ENCODE peak calls at places on chromosomes 16 and 17, in four cellular contexts. One of them, this sample, is unnamed. For H3K9me3, the result is how much of the 10 kb centered on the place peaks cover.

GRCh38 chr17:43534909-43535308 is 11.2 kb downstream of the ETV4 start:
- DNase-seq in uterus: no peak
- DNase-seq in lung: no peak
- DNase-seq in neuronal stem cell: no peak
- DNase-seq in this sample: no peak

GRCh38 chr17:30236807-30237206 is 1.3 kb upstream of the SLC6A4 start:
- DNase-seq in uterus: no peak
- DNase-seq in lung: peak
- DNase-seq in neuronal stem cell: peak
- DNase-seq in this sample: peak

GRCh38 chr16:90077240-90077756 is at the start of gene PRDM7:
- DNase-seq in uterus: peak
- DNase-seq in lung: peak
- DNase-seq in neuronal stem cell: peak
- DNase-seq in this sample: peak

GRCh38 chr17:62627219-62627903 is at the start of gene MRC2:
- DNase-seq in uterus: peak
- DNase-seq in lung: peak
- DNase-seq in neuronal stem cell: peak
- DNase-seq in this sample: peak

GRCh38 chr17:63973930-63974593 is 1.3 kb upstream of the SCN4A start:
- DNase-seq in uterus: no peak
- DNase-seq in lung: no peak
- DNase-seq in neuronal stem cell: no peak
- DNase-seq in this sample: no peak

GRCh38 chr16:77789085-77789611 is 784 bp downstream of the VAT1L start:
- DNase-seq in uterus: no peak
- DNase-seq in lung: no peak
- DNase-seq in neuronal stem cell: no peak
- DNase-seq in this sample: no peak

GRCh38 chr16:80253741-80254140 is 287.1 kb upstream of the DYNLRB2 start:
- DNase-seq in uterus: no peak
- DNase-seq in lung: no peak
- DNase-seq in neuronal stem cell: no peak
- DNase-seq in this sample: no peak

GRCh38 chr17:17205368-17206148 is 575 bp downstream of the PLD6 start:
- DNase-seq in uterus: peak
- DNase-seq in lung: peak
- DNase-seq in neuronal stem cell: no peak
- DNase-seq in this sample: peak

GRCh38 chr17:78868391-78868790 is 27.8 kb upstream of the USP36 start:
- DNase-seq in uterus: no peak
- DNase-seq in lung: no peak
- DNase-seq in neuronal stem cell: no peak
- DNase-seq in this sample: no peak

GRCh38 chr17:41163828-41164227 is 3.3 kb upstream of the KRTAP4-4 start:
- DNase-seq in uterus: no peak
- DNase-seq in lung: no peak
- DNase-seq in neuronal stem cell: no peak
- DNase-seq in this sample: no peak

GRCh38 chr17:74239169-74239568 is 25.8 kb downstream of the TTYH2 start:
- DNase-seq in uterus: no peak
- DNase-seq in lung: no peak
- DNase-seq in neuronal stem cell: no peak
- DNase-seq in this sample: no peak

GRCh38 chr17:21199856-21200255 is 14.1 kb downstream of the TMEM11 start:
- DNase-seq in uterus: no peak
- DNase-seq in lung: no peak
- DNase-seq in neuronal stem cell: no peak
- DNase-seq in this sample: no peak

GRCh38 chr16:2048116-2048543 is 345 bp downstream of the TSC2 start:
- DNase-seq in uterus: no peak
- DNase-seq in lung: no peak
- DNase-seq in neuronal stem cell: no peak
- DNase-seq in this sample: no peak

GRCh38 chr16:28319476-28320022 is 27.2 kb downstream of the SBK1 start:
- DNase-seq in uterus: no peak
- DNase-seq in lung: no peak
- DNase-seq in neuronal stem cell: no peak
- DNase-seq in this sample: no peak

GRCh38 chr16:48252013-48252412 is 4.7 kb upstream of the ABCC11 start:
- DNase-seq in uterus: no peak
- DNase-seq in lung: no peak
- DNase-seq in neuronal stem cell: no peak
- DNase-seq in this sample: no peak

GRCh38 chr16:4517812-4518211 is 20.8 kb downstream of the CDIP1 start:
- DNase-seq in uterus: no peak
- DNase-seq in lung: no peak
- DNase-seq in neuronal stem cell: peak
- DNase-seq in this sample: no peak

GRCh38 chr17:6894206-6894528 is 62.6 kb upstream of the TEKT1 start:
- DNase-seq in uterus: no peak
- DNase-seq in lung: no peak
- DNase-seq in neuronal stem cell: peak
- DNase-seq in this sample: no peak

GRCh38 chr16:4888428-4889135 is 41.3 kb downstream of the UBN1 start:
- DNase-seq in uterus: no peak
- DNase-seq in lung: no peak
- DNase-seq in neuronal stem cell: no peak
- DNase-seq in this sample: no peak

GRCh38 chr16:20333120-20333519 is 5.8 kb upstream of the GP2 start:
- DNase-seq in uterus: no peak
- DNase-seq in lung: no peak
- DNase-seq in neuronal stem cell: no peak
- DNase-seq in this sample: no peak

GRCh38 chr17:4163951-4164350 is 21.0 kb downstream of the CYB5D2 start:
- DNase-seq in uterus: no peak
- DNase-seq in lung: no peak
- DNase-seq in neuronal stem cell: no peak
- DNase-seq in this sample: no peak

GRCh38 chr17:73605444-73605843 is 38.8 kb downstream of the SDK2 start:
- DNase-seq in uterus: no peak
- DNase-seq in lung: no peak
- DNase-seq in neuronal stem cell: no peak
- DNase-seq in this sample: no peak

GRCh38 chr17:80847506-80848230 is 144.0 kb upstream of the CHMP6 start:
- DNase-seq in uterus: no peak
- DNase-seq in lung: no peak
- DNase-seq in neuronal stem cell: no peak
- DNase-seq in this sample: no peak

GRCh38 chr17:66451188-66452149 is 149.1 kb downstream of the PRKCA start:
- DNase-seq in uterus: no peak
- DNase-seq in lung: no peak
- DNase-seq in neuronal stem cell: no peak
- DNase-seq in this sample: peak

GRCh38 chr16:85556456-85557082 is 56.6 kb upstream of the GSE1 start:
- DNase-seq in uterus: peak
- DNase-seq in lung: peak
- DNase-seq in neuronal stem cell: no peak
- DNase-seq in this sample: peak

GRCh38 chr17:7021993-7022778 is 664 bp upstream of the BCL6B start:
- DNase-seq in uterus: peak
- DNase-seq in lung: peak
- DNase-seq in neuronal stem cell: no peak
- DNase-seq in this sample: peak

GRCh38 chr17:5786510-5786875 is 202.2 kb upstream of the NLRP1 start:
- DNase-seq in uterus: no peak
- DNase-seq in lung: no peak
- DNase-seq in neuronal stem cell: no peak
- DNase-seq in this sample: no peak

GRCh38 chr16:56263711-56264608 is 72.7 kb downstream of the GNAO1 start:
- DNase-seq in uterus: no peak
- DNase-seq in lung: no peak
- DNase-seq in neuronal stem cell: no peak
- DNase-seq in this sample: peak

GRCh38 chr17:3835410-3836229 is 10.4 kb downstream of the NCBP3 start:
- DNase-seq in uterus: no peak
- DNase-seq in lung: no peak
- DNase-seq in neuronal stem cell: no peak
- DNase-seq in this sample: no peak

GRCh38 chr16:49470550-49470949 is 96.9 kb downstream of the C16orf78 start:
- DNase-seq in uterus: peak
- DNase-seq in lung: peak
- DNase-seq in neuronal stem cell: no peak
- DNase-seq in this sample: peak

DNA sequence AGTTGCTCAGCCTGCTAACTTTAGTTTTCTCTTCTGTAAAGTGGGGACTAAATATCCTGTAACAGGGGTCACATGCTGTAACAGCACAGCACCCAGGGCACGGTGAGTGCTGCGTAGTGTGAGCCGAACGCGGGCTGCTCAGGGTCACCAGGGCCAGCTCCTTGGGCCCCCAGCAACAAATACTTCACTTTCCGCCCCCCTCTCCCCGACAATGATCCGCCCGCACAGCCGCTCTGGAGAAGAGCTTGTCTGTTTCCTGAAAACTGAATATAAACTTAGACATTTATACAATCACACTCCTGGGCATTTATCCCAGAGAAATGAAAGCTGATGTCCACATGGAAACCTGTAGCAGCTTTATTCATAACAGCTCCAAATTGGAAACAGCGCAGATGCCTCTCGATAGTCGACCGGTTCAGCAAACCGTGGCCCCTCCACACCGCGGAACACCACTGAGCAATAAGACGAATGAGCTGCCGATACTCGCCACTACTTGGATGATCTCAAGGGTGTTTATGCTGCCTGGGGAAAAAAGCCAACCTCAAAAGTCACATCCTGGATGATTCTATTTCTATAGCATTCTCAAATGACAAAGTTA is 267.2 kb downstream of the PARN start:
- DNase-seq in uterus: no peak
- DNase-seq in lung: no peak
- DNase-seq in neuronal stem cell: no peak
- DNase-seq in this sample: no peak
- H3K4me3 ChIP-seq in uterus: no peak
- H3K4me3 ChIP-seq in lung: no peak
- H3K4me3 ChIP-seq in neuronal stem cell: no peak
- H3K4me3 ChIP-seq in this sample: no peak

GRCh38 chr16:35485915-35486314 is 2026.5 kb downstream of the TP53TG3F start:
- DNase-seq in uterus: no peak
- DNase-seq in lung: no peak
- DNase-seq in neuronal stem cell: no peak
- DNase-seq in this sample: no peak

GRCh38 chr16:35480988-35481387 is 2021.6 kb downstream of the TP53TG3F start:
- DNase-seq in uterus: no peak
- DNase-seq in lung: no peak
- DNase-seq in neuronal stem cell: no peak
- DNase-seq in this sample: no peak

GRCh38 chr16:35480361-35480760 is 2020.9 kb downstream of the TP53TG3F start:
- DNase-seq in uterus: no peak
- DNase-seq in lung: no peak
- DNase-seq in neuronal stem cell: no peak
- DNase-seq in this sample: no peak
- H3K9me3 ChIP-seq in uterus: under half
- H3K9me3 ChIP-seq in lung: under half
- H3K9me3 ChIP-seq in neuronal stem cell: under half
- H3K9me3 ChIP-seq in this sample: under half

DNA sequence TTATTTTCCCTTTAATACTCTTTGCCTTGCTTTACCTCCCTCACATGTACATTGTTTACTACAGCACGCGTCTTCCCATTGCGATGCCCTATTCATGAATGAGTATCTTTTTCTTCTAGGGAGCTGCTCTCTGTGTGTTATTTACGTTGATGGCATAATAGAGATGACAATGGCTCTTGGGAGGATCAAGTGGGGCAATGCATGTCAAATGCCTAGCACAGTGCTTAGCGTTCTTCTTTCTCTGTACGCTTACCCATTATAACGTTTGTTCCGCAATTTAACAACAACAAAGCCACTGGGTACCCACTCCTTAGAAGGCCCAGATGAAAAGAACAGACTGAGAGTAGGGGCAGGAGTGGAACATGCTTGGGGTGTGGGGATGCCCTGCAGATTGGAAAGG is 271.6 kb upstream of the TNRC6C start:
- DNase-seq in uterus: no peak
- DNase-seq in lung: no peak
- DNase-seq in neuronal stem cell: no peak
- DNase-seq in this sample: no peak
- H3K4me3 ChIP-seq in uterus: no peak
- H3K4me3 ChIP-seq in lung: no peak
- H3K4me3 ChIP-seq in neuronal stem cell: no peak
- H3K4me3 ChIP-seq in this sample: no peak

DNA sequence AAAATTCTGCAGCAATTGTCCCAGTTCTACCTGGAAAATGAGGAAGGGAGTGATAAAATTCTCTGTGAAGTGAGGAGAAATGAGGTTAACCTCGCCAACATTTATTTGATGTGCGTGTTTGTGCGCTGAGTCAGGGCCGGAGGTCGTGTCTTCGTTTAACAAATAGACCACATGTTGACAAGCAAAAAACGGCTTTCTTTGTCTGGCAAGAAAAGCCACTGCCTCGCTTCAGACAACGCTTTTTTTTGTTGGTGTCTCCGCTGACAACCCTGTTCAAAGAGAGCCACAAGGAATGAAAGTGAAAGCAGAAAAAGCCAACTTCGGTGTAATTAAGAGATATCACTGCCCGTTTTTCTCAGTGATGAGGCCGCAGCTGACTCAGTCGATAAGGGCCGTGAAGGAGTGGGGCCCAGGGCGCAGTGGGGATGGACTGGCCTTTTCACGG is 510.6 kb downstream of the CDH13 start:
- DNase-seq in uterus: peak
- DNase-seq in lung: no peak
- DNase-seq in neuronal stem cell: peak
- DNase-seq in this sample: peak
- H3K9me3 ChIP-seq in uterus: under half
- H3K9me3 ChIP-seq in lung: under half
- H3K9me3 ChIP-seq in neuronal stem cell: under half
- H3K9me3 ChIP-seq in this sample: under half

DNA sequence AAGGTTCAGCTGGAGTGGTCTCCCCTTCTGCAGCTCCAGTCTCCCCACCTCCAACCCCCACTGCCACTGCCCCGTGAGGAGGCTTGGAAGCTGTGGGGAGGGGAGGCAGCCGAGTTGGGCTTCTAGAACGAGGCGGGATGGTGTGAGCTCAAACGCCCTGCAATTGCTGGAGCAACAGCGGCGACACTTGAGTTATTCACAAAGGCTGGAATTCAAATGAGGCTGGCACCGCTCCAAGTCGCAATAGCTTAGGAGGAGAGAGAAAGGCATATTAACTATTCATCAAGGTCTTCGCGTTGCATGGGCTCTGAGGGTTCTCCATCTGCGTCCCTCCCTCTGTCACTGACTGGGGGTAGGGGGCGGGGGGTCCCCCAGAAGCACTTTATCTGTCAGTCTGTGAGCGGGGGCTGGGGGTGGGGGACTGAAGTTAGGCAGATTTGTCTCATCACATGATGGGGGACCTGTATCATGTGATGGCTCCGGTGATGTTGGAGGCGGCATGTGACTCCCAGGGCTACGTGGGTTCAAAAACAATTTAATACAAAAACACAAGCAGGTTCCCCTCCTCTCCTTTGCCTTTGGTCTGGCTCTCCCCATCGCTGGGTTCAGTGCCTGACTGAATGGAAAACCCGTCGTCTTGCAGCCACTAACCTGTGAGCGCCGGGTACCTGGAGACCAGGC is 70.5 kb downstream of the RBBP6 start:
- DNase-seq in uterus: peak
- DNase-seq in lung: peak
- DNase-seq in neuronal stem cell: peak
- DNase-seq in this sample: no peak
- H3K4me3 ChIP-seq in uterus: peak
- H3K4me3 ChIP-seq in lung: no peak
- H3K4me3 ChIP-seq in neuronal stem cell: peak
- H3K4me3 ChIP-seq in this sample: no peak

This sample was measured in Caco-2.